ENCODE peak calls at places on chromosomes 7 and 10, in six cellular contexts. H is lower lobe of right lung, O is lung, T is epithelial cell of proximal tubule, A is fibroblast of mammary gland, M is gastrocnemius medialis. U is an unnamed sample.

GRCh38 chr7:119630570-119630969 is 642.4 kb upstream of the KCND2 start:
- DNase-seq in H (no peak), O (no peak), T (no peak), A (no peak), M (no peak), U (no peak)

GRCh38 chr7:44224216-44224950 is 23.6 kb downstream of the YKT6 start:
- DNase-seq in H (peak; percentile 34), O (no peak), T (no peak), A (no peak), M (no peak), U (no peak)

GRCh38 chr7:104805449-104806317 is 208.3 kb upstream of the KMT2E start:
- DNase-seq in H (no peak), O (no peak), T (no peak), A (no peak), M (no peak), U (no peak)

GRCh38 chr7:156203923-156204322 is 391.7 kb upstream of the SHH start:
- DNase-seq in H (no peak), O (no peak), T (no peak), A (no peak), M (no peak), U (no peak)

GRCh38 chr7:96241834-96242233 is 80.1 kb downstream of the SLC25A13 start:
- DNase-seq in H (no peak), O (no peak), T (no peak), A (no peak), M (no peak), U (no peak)

GRCh38 chr7:17275749-17276671 is 22.4 kb upstream of the AHR start:
- DNase-seq in H (no peak), O (no peak), T (peak; percentile 72), A (peak; percentile 93), M (no peak), U (peak; percentile 90)

GRCh38 chr10:89206402-89207180 is 526 bp downstream of the CH25H start:
- DNase-seq in H (peak; percentile 49), O (no peak), T (no peak), A (peak; percentile 26), M (no peak), U (no peak)

GRCh38 chr7:38334163-38334562 is 60.7 kb upstream of the TARP start:
- DNase-seq in H (no peak), O (no peak), T (no peak), A (no peak), M (no peak), U (no peak)

GRCh38 chr7:48088559-48089414 is at the start of gene UPP1:
- DNase-seq in H (peak; percentile 98), O (peak; percentile 94), T (peak; percentile 95), A (peak; percentile 97), M (peak; percentile 91), U (peak; percentile 77)

GRCh38 chr10:122258136-122259074 is 12.7 kb upstream of the BTBD16 start:
- DNase-seq in H (no peak), O (no peak), T (no peak), A (no peak), M (no peak), U (no peak)

GRCh38 chr7:15853832-15854470 is 167.5 kb upstream of the MEOX2 start:
- DNase-seq in H (no peak), O (no peak), T (peak; percentile 57), A (peak; percentile 73), M (peak; percentile 13), U (no peak)

GRCh38 chr10:94402204-94403033 is at the start of gene TBC1D12:
- DNase-seq in H (peak; percentile 96), O (peak; percentile 96), T (peak; percentile 69), A (peak; percentile 97), M (peak; percentile 94), U (peak; percentile 86)

GRCh38 chr10:33126118-33126517 is 168.1 kb upstream of the ITGB1 start:
- DNase-seq in H (no peak), O (no peak), T (no peak), A (no peak), M (no peak), U (no peak)

GRCh38 chr10:113681533-113682470 is 2.1 kb downstream of the CASP7 start:
- DNase-seq in H (no peak), O (no peak), T (no peak), A (peak; percentile 2), M (no peak), U (no peak)

GRCh38 chr10:97024181-97025073 is 161.3 kb downstream of the SLIT1 start:
- DNase-seq in H (no peak), O (no peak), T (peak; percentile 65), A (peak; percentile 56), M (peak; percentile 78), U (peak; percentile 63)

GRCh38 chr7:47375590-47375989 is 206.3 kb downstream of the TNS3 start:
- DNase-seq in H (no peak), O (no peak), T (no peak), A (peak; percentile 69), M (no peak), U (no peak)

GRCh38 chr10:114720685-114721278 is 62.7 kb upstream of the ABLIM1 start:
- DNase-seq in H (no peak), O (no peak), T (no peak), A (no peak), M (no peak), U (no peak)

GRCh38 chr7:27689045-27689877 is 26.6 kb upstream of the HIBADH start:
- DNase-seq in H (no peak), O (no peak), T (no peak), A (no peak), M (no peak), U (no peak)

GRCh38 chr7:13532028-13532753 is 457.3 kb downstream of the ETV1 start:
- DNase-seq in H (no peak), O (no peak), T (no peak), A (no peak), M (no peak), U (no peak)

GRCh38 chr7:45625067-45625466 is 50.9 kb downstream of the ADCY1 start:
- DNase-seq in H (no peak), O (no peak), T (no peak), A (peak; percentile 6), M (no peak), U (no peak)

GRCh38 chr10:117860823-117861222 is 185.9 kb downstream of the RAB11FIP2 start:
- DNase-seq in H (no peak), O (no peak), T (no peak), A (peak; percentile 53), M (no peak), U (no peak)

GRCh38 chr10:24208661-24209420 is at the start of gene KIAA1217:
- DNase-seq in H (peak; percentile 60), O (peak; percentile 36), T (no peak), A (peak; percentile 5), M (peak; percentile 87), U (no peak)

GRCh38 chr10:119742988-119743646 is 17.3 kb downstream of the INPP5F start:
- DNase-seq in H (no peak), O (no peak), T (no peak), A (peak; percentile 23), M (no peak), U (no peak)

GRCh38 chr10:31944071-31944433 is 15.4 kb upstream of the ARHGAP12 start:
- DNase-seq in H (no peak), O (no peak), T (no peak), A (no peak), M (no peak), U (no peak)

GRCh38 chr7:1591876-1592275 is 22.0 kb upstream of the PSMG3 start:
- DNase-seq in H (no peak), O (no peak), T (no peak), A (no peak), M (no peak), U (no peak)

GRCh38 chr10:43703286-43703685 is 54.6 kb upstream of the ZNF32 start:
- DNase-seq in H (no peak), O (no peak), T (no peak), A (no peak), M (no peak), U (no peak)

GRCh38 chr10:2978111-2978510 is 89.2 kb upstream of the PFKP start:
- DNase-seq in H (no peak), O (no peak), T (no peak), A (peak; percentile 72), M (no peak), U (peak; percentile 52)

GRCh38 chr7:118006979-118007378 is 133.7 kb upstream of the CTTNBP2 start:
- DNase-seq in H (no peak), O (no peak), T (no peak), A (no peak), M (no peak), U (no peak)

GRCh38 chr7:24405002-24405401 is 121.0 kb downstream of the NPY start:
- DNase-seq in H (no peak), O (no peak), T (no peak), A (no peak), M (no peak), U (no peak)

GRCh38 chr10:78301891-78302738 is 268.5 kb downstream of the RPS24 start:
- DNase-seq in H (no peak), O (no peak), T (no peak), A (no peak), M (peak; percentile 70), U (no peak)
- TF ChIP-seq CTCF in H (no peak), O (no peak), T (peak; percentile 45), A (peak; percentile 4), M (no peak), U (peak; percentile 33)

GRCh38 chr10:86153751-86154150 is 212.8 kb downstream of the GRID1 start:
- DNase-seq in H (no peak), O (no peak), T (no peak), A (no peak), M (no peak), U (no peak)

GRCh38 chr10:86152911-86153310 is 213.7 kb downstream of the GRID1 start:
- DNase-seq in H (no peak), O (no peak), T (no peak), A (no peak), M (no peak), U (no peak)

GRCh38 chr10:86152354-86152753 is 214.2 kb downstream of the GRID1 start:
- DNase-seq in H (no peak), O (no peak), T (no peak), A (no peak), M (no peak), U (no peak)

GRCh38 chr10:86151613-86152012 is 215.0 kb downstream of the GRID1 start:
- DNase-seq in H (no peak), O (no peak), T (no peak), A (no peak), M (no peak), U (no peak)

GRCh38 chr10:86149264-86149663 is 217.3 kb downstream of the GRID1 start:
- DNase-seq in H (no peak), O (no peak), T (no peak), A (no peak), M (no peak), U (no peak)
- H3K4me3 ChIP-seq in H (no peak overlapping the region), O (no peak overlapping the region), T (no peak overlapping the region), A (no peak overlapping the region), M (no peak overlapping the region), U (no peak overlapping the region)

GRCh38 chr7:115679976-115680375 is 350.6 kb downstream of the TFEC start:
- DNase-seq in H (no peak), O (no peak), T (no peak), A (peak; percentile 66), M (no peak), U (no peak)
- TF ChIP-seq CTCF in H (peak; percentile 27), O (peak; percentile 1), T (peak; percentile 85), A (peak; percentile 65), M (no peak), U (peak; percentile 50)

DNA sequence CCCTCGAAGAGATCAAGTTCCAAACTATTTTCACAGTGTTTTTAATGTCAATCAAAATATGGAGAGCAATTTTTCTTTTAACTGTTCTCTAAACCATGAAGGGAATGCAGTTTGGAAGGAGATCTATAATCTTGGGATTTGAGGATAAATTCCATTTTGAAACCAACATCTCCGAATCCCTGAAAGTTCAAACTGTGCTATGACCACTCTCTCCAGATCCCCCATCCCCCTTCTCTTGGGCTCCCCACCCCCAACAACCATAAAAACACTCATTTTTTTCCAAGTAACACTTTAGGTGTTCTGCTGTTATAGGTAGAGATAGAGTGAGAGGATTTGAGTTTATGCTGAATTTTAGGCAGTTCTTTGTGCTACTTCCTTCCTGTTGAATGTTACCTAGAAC is 1.7 kb downstream of the CALD1 start:
- DNase-seq in H (no peak), O (no peak), T (no peak), A (no peak), M (no peak), U (no peak)
- H3K4me3 ChIP-seq in H (peak overlapping the region; percentile 59), O (no peak overlapping the region), T (peak overlapping the region; percentile 55), A (peak overlapping the region; percentile 76), M (peak overlapping the region; percentile 51), U (peak overlapping the region; percentile 70)

U was measured in AG09309.